ENCODE peak calls at places on chromosomes 11 and 22, in six cellular contexts. B is WTC11, Q is GM23338, V is HepG2, W is K562, H is H1. D is an unnamed sample.

GRCh38 chr11:100735949-100736675 is 49.0 kb downstream of the ARHGAP42 start:
- DNase-seq in H (no peak), V (no peak), Q (no peak), W (no peak), B (no peak), D (no peak)

GRCh38 chr11:116777056-116777455 is 4.3 kb upstream of the BUD13 start:
- DNase-seq in V (no peak), Q (no peak), W (no peak), B (no peak), H (no peak), D (no peak)

GRCh38 chr11:120035756-120036155 is 102.2 kb downstream of the TRIM29 start:
- DNase-seq in W (no peak), Q (no peak), H (peak), B (no peak), V (no peak), D (no peak)

GRCh38 chr11:17748761-17749721 is 14.5 kb downstream of the KCNC1 start:
- DNase-seq in W (no peak), Q (no peak), B (no peak), V (no peak), H (no peak), D (no peak)

GRCh38 chr11:2582436-2582931 is 117.3 kb downstream of the KCNQ1OT1 start:
- DNase-seq in B (peak), Q (no peak), H (peak), V (no peak), W (no peak), D (no peak)

GRCh38 chr11:43580735-43581369 is 99.7 kb upstream of the HSD17B12 start:
- DNase-seq in W (peak), Q (peak), V (no peak), B (peak), H (peak), D (no peak)

GRCh38 chr11:17687946-17688670 is 31.3 kb upstream of the MYOD1 start:
- DNase-seq in W (no peak), H (no peak), Q (no peak), V (no peak), B (no peak), D (no peak)

GRCh38 chr22:27851974-27852713 is 50.6 kb upstream of the MN1 start:
- DNase-seq in V (peak), Q (no peak), B (no peak), W (no peak), H (no peak), D (no peak)

GRCh38 chr11:88799749-88800500 is 265.9 kb downstream of the GRM5 start:
- DNase-seq in Q (no peak), B (no peak), H (no peak), W (no peak), V (no peak), D (no peak)

GRCh38 chr22:41762980-41763779 is 37.3 kb upstream of the CCDC134 start:
- DNase-seq in W (peak), B (peak), H (peak), Q (peak), V (peak), D (no peak)

GRCh38 chr11:67118059-67118766 is 850 bp upstream of the KDM2A start:
- DNase-seq in V (no peak), W (peak), H (peak), Q (peak), B (peak), D (no peak)

GRCh38 chr11:121873770-121874169 is 242.2 kb downstream of the BLID start:
- DNase-seq in W (no peak), Q (no peak), H (no peak), V (no peak), B (no peak), D (no peak)

GRCh38 chr11:95067042-95067827 is 516 bp downstream of the SRSF8 start:
- DNase-seq in H (peak), B (peak), Q (peak), W (peak), V (peak), D (no peak)

GRCh38 chr11:95358516-95359322 is 127.7 kb upstream of the SESN3 start:
- DNase-seq in Q (peak), W (no peak), B (no peak), V (no peak), H (no peak), D (no peak)

GRCh38 chr11:17845431-17845881 is 110.9 kb downstream of the KCNC1 start:
- DNase-seq in W (no peak), Q (no peak), V (no peak), H (no peak), B (no peak), D (no peak)

GRCh38 chr11:85742873-85743275 is 56.9 kb upstream of the CCDC89 start:
- DNase-seq in V (no peak), H (no peak), Q (no peak), W (no peak), B (no peak), D (no peak)

GRCh38 chr11:111840143-111840542 is 31.2 kb downstream of the ALG9 start:
- DNase-seq in B (no peak), V (peak), W (no peak), H (no peak), Q (peak), D (no peak)

GRCh38 chr11:112962854-112963367 is 1.7 kb downstream of the NCAM1 start:
- DNase-seq in B (peak), H (peak), Q (peak), W (no peak), V (no peak), D (no peak)

GRCh38 chr22:50503475-50504145 is 3.9 kb downstream of the LMF2 start:
- DNase-seq in Q (peak), H (peak), B (no peak), V (no peak), W (no peak), D (no peak)

GRCh38 chr22:37089451-37089850 is 20.1 kb downstream of the TMPRSS6 start:
- DNase-seq in V (no peak), B (no peak), Q (no peak), H (no peak), W (no peak), D (no peak)

GRCh38 chr11:24861440-24861839 is 364.6 kb downstream of the LUZP2 start:
- DNase-seq in W (no peak), H (no peak), V (no peak), Q (peak), B (no peak), D (no peak)

GRCh38 chr11:68164437-68164836 is 43.2 kb upstream of the CHKA start:
- DNase-seq in Q (no peak), V (no peak), W (no peak), B (no peak), H (no peak), D (no peak)

GRCh38 chr11:73204711-73205121 is 13.4 kb upstream of the P2RY2 start:
- DNase-seq in V (no peak), H (no peak), W (no peak), Q (no peak), B (peak), D (no peak)

GRCh38 chr11:67312187-67313021 is 9.1 kb downstream of the SSH3 start:
- DNase-seq in V (no peak), Q (no peak), H (no peak), B (no peak), W (peak), D (no peak)

GRCh38 chr11:77636738-77637344 is 753 bp downstream of the CLNS1A start:
- DNase-seq in B (no peak), H (no peak), W (peak), V (no peak), Q (peak), D (no peak)

GRCh38 chr11:16630651-16631050 is 107.8 kb upstream of the C11orf58 start:
- DNase-seq in B (no peak), Q (no peak), W (no peak), H (no peak), V (no peak), D (no peak)

GRCh38 chr11:14179126-14179820 is 179.7 kb downstream of the RRAS2 start:
- DNase-seq in Q (no peak), V (no peak), B (no peak), W (no peak), H (no peak), D (no peak)

GRCh38 chr11:26283852-26284421 is 48.0 kb upstream of the ANO3 start:
- DNase-seq in W (no peak), V (no peak), Q (peak), H (no peak), B (no peak), D (no peak)

GRCh38 chr22:45672564-45673481 is 1.2 kb downstream of the ATXN10 start:
- DNase-seq in W (no peak), H (no peak), V (no peak), B (no peak), Q (no peak), D (no peak)

GRCh38 chr11:116557261-116557660 is 215.5 kb downstream of the BUD13 start:
- DNase-seq in V (no peak), B (no peak), W (no peak), Q (no peak), H (no peak), D (no peak)

GRCh38 chr11:11843233-11843632 is 1.5 kb downstream of the USP47 start:
- DNase-seq in Q (no peak), H (no peak), V (peak), W (no peak), B (no peak), D (no peak)

GRCh38 chr11:130999992-131000770 is 83.9 kb upstream of the SNX19 start:
- DNase-seq in V (peak), H (no peak), W (no peak), Q (no peak), B (no peak), D (no peak)

GRCh38 chr11:20360650-20361049 is 2.9 kb upstream of the HTATIP2 start:
- DNase-seq in V (peak), B (no peak), H (no peak), W (no peak), Q (no peak), D (peak)

GRCh38 chr11:3674189-3674588 is 3.0 kb upstream of the CHRNA10 start:
- DNase-seq in Q (no peak), B (no peak), W (no peak), H (no peak), V (peak), D (no peak)

GRCh38 chr22:39175127-39176066 is 22.9 kb upstream of the CBX7 start:
- DNase-seq in V (no peak), W (no peak), B (no peak), Q (peak), H (peak), D (no peak)

GRCh38 chr22:39173787-39174497 is 21.5 kb upstream of the CBX7 start:
- DNase-seq in B (no peak), V (no peak), Q (no peak), W (no peak), H (no peak), D (no peak)

GRCh38 chr22:39176067-39176621 is 23.7 kb upstream of the CBX7 start:
- DNase-seq in V (peak), W (no peak), H (peak), Q (peak), B (peak), D (no peak)

GRCh38 chr22:39173050-39173706 is 20.7 kb upstream of the CBX7 start:
- DNase-seq in V (no peak), H (no peak), B (no peak), Q (no peak), W (no peak), D (no peak)

DNA sequence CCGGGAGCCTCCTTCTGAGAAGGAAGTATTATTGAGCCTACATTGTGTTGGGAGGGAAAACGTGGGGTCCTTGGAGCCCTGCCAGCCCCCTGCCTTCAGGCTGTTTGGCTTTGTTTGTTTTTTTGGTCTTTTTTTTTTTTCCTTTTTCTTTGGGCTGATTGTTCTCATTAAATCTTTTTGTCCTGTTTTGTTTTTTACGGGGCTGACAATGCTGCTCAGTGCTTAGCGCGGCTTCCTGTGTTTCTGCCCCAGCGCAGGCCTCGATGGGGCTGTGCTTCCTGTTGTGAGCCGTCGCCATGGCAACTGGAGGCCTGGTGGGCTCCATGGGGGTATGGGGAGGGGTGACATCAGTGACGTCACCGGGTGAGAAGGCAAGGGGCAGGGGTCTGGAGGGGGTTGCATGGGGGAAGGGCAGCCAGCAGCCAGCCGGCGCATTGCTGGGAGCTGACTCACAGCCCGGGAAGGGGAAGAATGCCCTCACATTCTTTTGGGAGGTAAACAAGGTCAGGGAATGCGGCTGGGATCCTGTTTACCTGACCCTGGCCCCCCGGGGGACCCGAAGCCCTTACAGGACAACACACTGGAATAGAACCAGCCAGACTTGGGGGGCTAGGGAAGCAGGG is 22.1 kb upstream of the CBX7 start:
- DNase-seq in W (no peak), V (peak), Q (peak), H (peak), B (peak), D (no peak)
- TF ChIP-seq CREB1 in W (no peak), V (peak), Q (peak), H (peak), B (peak), D (no peak)

DNA sequence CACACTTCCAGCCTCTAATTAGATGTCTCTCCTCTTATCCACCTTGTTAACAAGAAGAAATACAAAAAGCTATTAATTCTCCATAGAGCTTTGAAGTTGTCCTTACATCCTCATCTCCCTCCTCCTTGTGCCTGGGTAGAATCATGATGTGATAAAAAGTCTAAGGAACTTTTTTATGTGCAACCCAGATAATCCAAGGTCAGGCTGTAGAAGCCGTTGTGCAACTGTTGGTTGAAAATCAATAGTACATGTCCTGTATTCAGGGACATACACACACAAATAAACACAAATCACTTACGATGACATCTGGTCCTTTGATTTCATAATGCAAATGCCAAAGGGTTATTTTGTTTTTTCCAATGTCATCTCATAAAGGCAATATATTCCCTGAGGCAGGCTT is 410.2 kb downstream of the KCNA4 start:
- DNase-seq in H (no peak), W (no peak), V (no peak), Q (no peak), B (no peak), D (no peak)
- TF ChIP-seq CREB1 in H (no peak), W (no peak), V (no peak), Q (no peak), B (no peak), D (no peak)

GRCh38 chr11:108934696-108935095 is 269.8 kb downstream of the DDX10 start:
- DNase-seq in Q (no peak), H (no peak), V (no peak), B (no peak), W (no peak), D (no peak)

GRCh38 chr11:108938604-108939003 is 273.7 kb downstream of the DDX10 start:
- DNase-seq in W (no peak), Q (no peak), V (no peak), H (no peak), B (no peak), D (no peak)

GRCh38 chr11:108933630-108934029 is 268.8 kb downstream of the DDX10 start:
- DNase-seq in W (no peak), Q (no peak), H (no peak), V (no peak), B (no peak), D (no peak)

DNA sequence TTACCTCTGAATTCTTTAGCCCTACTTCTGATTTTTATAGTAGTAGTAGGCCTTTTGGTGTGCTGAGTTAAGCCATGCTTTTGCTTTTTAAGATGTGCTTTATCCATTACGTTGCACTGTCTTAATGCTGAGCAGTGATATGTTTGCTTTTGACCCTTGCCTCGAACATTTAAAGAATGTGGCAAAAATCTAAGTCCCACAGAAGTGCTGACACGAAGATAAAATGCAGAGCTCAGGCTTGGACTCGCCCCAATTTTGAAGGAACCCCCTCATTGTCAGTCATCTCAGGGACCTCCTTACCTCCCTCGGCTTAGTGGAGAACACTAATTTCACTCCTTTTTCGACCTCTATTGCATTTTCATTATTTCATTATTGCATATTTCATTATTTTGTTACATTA is 272.9 kb downstream of the DDX10 start:
- DNase-seq in W (no peak), H (no peak), Q (no peak), B (no peak), V (no peak), D (no peak)
- TF ChIP-seq CREB1 in W (no peak), H (no peak), Q (no peak), B (no peak), V (no peak), D (no peak)

DNA sequence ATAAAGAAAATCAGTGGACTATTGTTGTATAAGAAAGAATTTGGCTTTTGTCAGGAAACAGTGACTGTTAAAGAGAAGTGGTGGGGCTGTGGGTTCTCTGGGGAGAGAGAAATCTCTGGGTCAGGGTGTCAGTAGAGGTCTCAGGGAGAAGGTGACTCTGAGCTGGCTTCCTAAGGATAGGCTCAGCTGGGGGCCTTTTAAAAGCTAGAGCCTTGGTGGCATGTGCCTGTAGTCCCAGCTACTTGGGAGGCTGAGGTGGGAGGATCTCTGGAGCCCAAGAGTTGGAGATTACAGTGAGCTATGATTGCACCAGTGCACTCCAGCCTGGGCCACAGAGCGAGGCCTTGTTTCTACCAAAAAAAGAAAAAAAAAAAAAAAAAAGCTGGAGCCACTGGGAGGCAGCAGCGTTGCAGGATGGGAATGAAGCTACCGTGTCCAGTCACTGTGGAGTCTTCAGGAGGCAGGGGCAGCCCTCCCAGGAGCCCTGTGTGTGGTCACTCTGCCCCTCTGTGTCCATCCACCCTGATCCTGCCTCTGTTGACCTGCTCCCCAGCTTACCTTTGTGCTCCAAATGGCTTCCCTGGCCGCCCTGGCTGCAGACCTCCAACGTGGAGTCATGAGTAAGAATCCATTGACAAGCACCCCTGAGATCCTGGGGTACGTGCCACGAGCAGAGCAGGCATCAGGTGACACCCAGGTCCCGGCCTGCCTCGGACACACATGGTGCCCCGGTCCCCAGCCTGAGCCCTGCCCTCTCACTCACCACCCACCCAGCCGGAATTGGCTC is 5.4 kb upstream of the MIF start:
- DNase-seq in V (peak), B (no peak), W (peak), H (no peak), Q (peak), D (no peak)
- TF ChIP-seq CREB1 in V (no peak), B (no peak), W (no peak), H (no peak), Q (no peak), D (no peak)

DNA sequence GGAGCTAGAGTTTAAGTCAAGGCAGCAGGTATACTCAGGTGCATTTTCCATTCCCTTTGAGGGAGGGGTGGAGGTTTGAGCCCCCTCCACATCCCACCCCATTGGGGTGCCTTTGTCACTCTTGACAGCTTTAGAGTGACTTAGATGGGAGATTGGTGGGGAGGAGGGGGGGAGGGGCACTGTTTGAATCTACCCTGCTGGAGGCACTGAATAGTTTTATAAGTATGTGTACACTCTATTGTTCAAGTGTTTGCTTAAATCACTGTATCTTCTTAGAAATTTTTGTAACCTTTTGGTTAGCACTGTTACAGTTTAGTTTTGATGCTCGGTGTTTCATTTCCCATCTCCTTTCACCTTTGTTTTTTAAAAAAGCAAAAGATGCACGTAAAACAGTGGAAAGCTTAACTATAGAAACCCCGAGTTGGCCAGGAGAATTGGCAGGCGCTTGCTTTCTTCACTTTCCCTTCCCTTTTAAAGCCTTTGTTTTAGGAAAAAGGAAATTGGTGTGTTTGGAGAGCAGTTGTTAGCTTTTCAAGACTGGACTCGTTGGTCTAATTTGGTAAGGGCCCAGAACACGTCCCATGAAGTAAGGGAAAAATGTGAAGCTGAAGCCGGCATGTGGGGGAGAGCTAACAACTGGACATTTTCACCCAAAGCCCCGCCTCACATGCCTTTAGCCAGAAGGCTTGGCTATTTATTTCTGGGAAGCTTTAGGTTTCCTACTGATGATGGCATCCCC is 42.8 kb downstream of the TNRC6B start:
- DNase-seq in Q (no peak), B (no peak), H (no peak), V (no peak), W (no peak), D (no peak)
- TF ChIP-seq CREB1 in Q (no peak), B (no peak), H (no peak), V (no peak), W (no peak), D (no peak)

GRCh38 chr22:20531404-20532181 is 24.2 kb downstream of the MED15 start:
- DNase-seq in W (peak), Q (peak), V (peak), H (no peak), B (peak), D (no peak)
- TF ChIP-seq CREB1 in W (no peak), Q (no peak), V (no peak), H (no peak), B (no peak), D (no peak)

D was measured in GM12878.